ENCODE peak calls at places on chromosomes 16 and 17, in six cellular contexts. E is body of pancreas, F is transverse colon, R is esophagus squamous epithelium, S is A549, B is IMR-90. M is an unnamed sample.

GRCh38 chr16:29029168-29029994 is 44.5 kb downstream of the LAT start:
- DNase-seq in E (peak), F (no peak), R (no peak), S (peak), B (peak), M (peak)

GRCh38 chr16:59510008-59510424 is 775.9 kb upstream of the GOT2 start:
- DNase-seq in E (no peak), F (no peak), R (no peak), S (peak), B (no peak), M (no peak)

GRCh38 chr17:12613566-12613965 is 52.1 kb upstream of the MYOCD start:
- DNase-seq in E (no peak), F (no peak), R (no peak), S (no peak), B (peak), M (no peak)

GRCh38 chr17:65850486-65850885 is 289.0 kb upstream of the AXIN2 start:
- DNase-seq in E (no peak), F (no peak), R (no peak), S (no peak), B (peak), M (no peak)

GRCh38 chr17:50331085-50331791 is 14.7 kb upstream of the XYLT2 start:
- DNase-seq in E (no peak), F (no peak), R (no peak), S (no peak), B (peak), M (no peak)

GRCh38 chr17:47066841-47067682 is 88.0 kb upstream of the RPRML start:
- DNase-seq in E (peak), F (peak), R (peak), S (peak), B (peak), M (peak)

GRCh38 chr17:10557422-10557821 is 8.0 kb upstream of the MYH2 start:
- DNase-seq in E (peak), F (no peak), R (no peak), S (no peak), B (no peak), M (no peak)

GRCh38 chr17:73397278-73397826 is 85.6 kb upstream of the CDC42EP4 start:
- DNase-seq in E (no peak), F (no peak), R (no peak), S (no peak), B (no peak), M (no peak)

GRCh38 chr17:58219789-58220183 is 731 bp upstream of the MKS1 start:
- DNase-seq in E (no peak), F (no peak), R (no peak), S (no peak), B (no peak), M (no peak)

GRCh38 chr17:62868008-62868407 is 59.9 kb upstream of the MARCHF10 start:
- DNase-seq in E (no peak), F (no peak), R (no peak), S (no peak), B (no peak), M (no peak)

GRCh38 chr16:15493416-15494181 is 59.2 kb downstream of the BMERB1 start:
- DNase-seq in E (no peak), F (no peak), R (no peak), S (no peak), B (peak), M (no peak)

GRCh38 chr16:67244387-67245188 is 2.7 kb downstream of the FHOD1 start:
- DNase-seq in E (peak), F (peak), R (peak), S (peak), B (peak), M (peak)

GRCh38 chr17:28750178-28751047 is 6.6 kb downstream of the TRAF4 start:
- DNase-seq in E (peak), F (peak), R (peak), S (peak), B (peak), M (peak)

GRCh38 chr17:10171581-10171981 is 26.8 kb downstream of the GAS7 start:
- DNase-seq in E (no peak), F (no peak), R (no peak), S (no peak), B (peak), M (no peak)

GRCh38 chr17:6505425-6506142 is 50.8 kb downstream of the PITPNM3 start:
- DNase-seq in E (no peak), F (no peak), R (no peak), S (no peak), B (peak), M (no peak)

GRCh38 chr16:65833171-65833871 is 533.2 kb upstream of the CDH5 start:
- DNase-seq in E (peak), F (no peak), R (no peak), S (no peak), B (peak), M (no peak)

GRCh38 chr17:45129426-45129939 is 2.8 kb downstream of the PLCD3 start:
- DNase-seq in E (peak), F (peak), R (no peak), S (no peak), B (no peak), M (no peak)

GRCh38 chr16:5386989-5387388 is 289.4 kb upstream of the EEF2KMT start:
- DNase-seq in E (no peak), F (no peak), R (no peak), S (no peak), B (no peak), M (no peak)

GRCh38 chr17:57408064-57408811 is 151.9 kb downstream of the MSI2 start:
- DNase-seq in E (no peak), F (peak), R (no peak), S (no peak), B (no peak), M (no peak)

GRCh38 chr16:67719778-67720144 is 645 bp upstream of the GFOD2 start:
- DNase-seq in E (peak), F (peak), R (no peak), S (peak), B (peak), M (peak)

GRCh38 chr17:45320931-45321461 is 4.2 kb upstream of the MAP3K14 start:
- DNase-seq in E (no peak), F (no peak), R (no peak), S (peak), B (peak), M (no peak)

GRCh38 chr17:16947470-16947869 is 24.4 kb downstream of the TNFRSF13B start:
- DNase-seq in E (no peak), F (no peak), R (no peak), S (no peak), B (no peak), M (no peak)

DNA sequence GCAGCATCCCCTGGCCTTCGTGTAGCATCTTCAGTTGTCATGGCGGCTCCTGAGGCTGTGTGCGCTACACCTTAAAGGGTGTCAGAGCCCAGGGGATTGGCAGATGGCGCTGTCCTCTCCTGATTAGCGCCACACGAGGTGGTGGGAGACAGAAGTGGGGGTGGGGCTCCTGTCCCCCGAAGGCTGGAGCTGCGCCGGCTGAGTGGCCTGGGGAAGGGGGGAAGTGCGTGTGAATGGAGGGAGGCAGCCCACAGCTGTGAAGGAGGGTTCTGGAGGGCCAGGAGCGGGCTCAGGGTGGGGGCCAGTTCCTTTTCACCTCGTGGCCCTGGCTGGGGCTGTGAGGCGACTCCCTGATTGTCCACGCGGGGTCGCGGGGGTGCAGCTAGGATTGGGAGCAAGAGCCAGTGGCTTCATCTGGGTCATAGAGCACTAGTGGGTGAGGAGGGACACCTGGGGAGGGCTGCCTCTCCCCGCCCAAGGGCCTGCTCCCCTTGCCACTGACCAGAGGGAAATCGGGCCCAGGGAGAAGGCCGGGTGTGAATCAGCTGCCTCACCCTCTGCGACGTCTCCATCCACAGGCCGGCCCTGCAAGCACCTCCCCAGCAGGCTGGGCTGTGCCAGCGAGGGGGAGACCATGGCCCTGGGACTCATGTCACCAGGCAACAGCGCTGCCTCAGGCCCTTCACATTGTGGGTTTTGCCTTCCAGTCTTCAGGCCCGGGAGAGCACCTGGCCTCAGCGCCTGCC is 14.1 kb downstream of the BAHCC1 start:
- DNase-seq in E (no peak), F (no peak), R (no peak), S (no peak), B (no peak), M (no peak)
- TF ChIP-seq CTCF in E (no peak), F (no peak), R (no peak), S (no peak), B (no peak), M (no peak)

GRCh38 chr17:80478487-80479245 is 2.3 kb upstream of the NPTX1 start:
- DNase-seq in E (no peak), F (no peak), R (no peak), S (no peak), B (no peak), M (no peak)

GRCh38 chr17:80475949-80476876 is at the start of gene NPTX1:
- DNase-seq in E (no peak), F (no peak), R (no peak), S (no peak), B (no peak), M (no peak)

GRCh38 chr17:80479246-80479566 is 2.8 kb upstream of the NPTX1 start:
- DNase-seq in E (no peak), F (no peak), R (no peak), S (no peak), B (no peak), M (no peak)

GRCh38 chr17:80476877-80477646 is 655 bp upstream of the NPTX1 start:
- DNase-seq in E (no peak), F (no peak), R (no peak), S (no peak), B (no peak), M (no peak)

DNA sequence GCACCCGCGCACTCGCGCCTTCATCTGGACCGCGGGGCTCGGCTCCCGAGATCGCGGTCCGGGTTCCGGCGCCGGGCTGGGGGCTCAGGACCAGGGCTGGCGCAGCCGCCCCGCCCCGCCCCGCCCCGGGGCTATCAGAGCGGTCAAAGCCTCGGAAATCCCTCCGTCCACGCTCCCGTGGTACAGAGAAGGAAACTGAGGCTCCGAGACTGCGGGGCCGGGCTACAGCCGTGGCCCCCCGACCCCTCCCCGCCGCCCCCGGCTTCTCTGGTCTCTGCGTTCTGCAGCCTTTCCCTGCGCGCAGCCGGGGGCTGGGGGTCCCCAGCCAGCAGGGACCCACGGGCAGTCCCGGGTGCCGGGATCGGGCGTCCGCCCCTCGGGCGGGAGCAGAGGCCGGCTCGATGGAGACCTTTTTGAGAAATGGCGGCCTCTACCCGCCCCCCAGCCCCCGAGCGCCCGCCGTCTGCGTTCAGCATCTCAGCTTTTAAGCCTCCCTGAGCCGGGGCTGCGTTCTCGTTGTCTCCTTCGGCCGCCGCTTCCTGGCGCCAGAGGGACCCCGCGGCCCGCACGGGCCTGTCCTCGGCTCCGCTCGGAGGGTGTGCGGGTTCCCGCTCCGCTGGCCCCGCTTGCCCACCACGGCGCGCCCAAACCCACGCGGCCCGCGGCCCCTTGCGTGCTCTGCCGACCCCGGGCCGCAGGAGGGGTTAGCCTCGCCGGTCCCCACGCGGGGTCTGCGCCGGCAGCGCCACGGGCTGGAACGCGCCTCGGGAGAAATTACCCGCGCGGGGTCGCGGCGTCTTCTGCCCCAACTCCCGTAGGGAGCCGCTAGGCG is 1.5 kb upstream of the NPTX1 start:
- DNase-seq in E (no peak), F (peak), R (no peak), S (peak), B (peak), M (no peak)
- H3K4me3 ChIP-seq in E (no peak), F (peak), R (peak), S (peak), B (peak), M (no peak)

GRCh38 chr16:30983898-30984610 is 953 bp upstream of the HSD3B7 start:
- DNase-seq in E (no peak), F (no peak), R (no peak), S (no peak), B (no peak), M (no peak)
- TF ChIP-seq POLR2A in E (no peak), F (no peak), R (no peak), S (no peak), B (no peak), M (no peak)

DNA sequence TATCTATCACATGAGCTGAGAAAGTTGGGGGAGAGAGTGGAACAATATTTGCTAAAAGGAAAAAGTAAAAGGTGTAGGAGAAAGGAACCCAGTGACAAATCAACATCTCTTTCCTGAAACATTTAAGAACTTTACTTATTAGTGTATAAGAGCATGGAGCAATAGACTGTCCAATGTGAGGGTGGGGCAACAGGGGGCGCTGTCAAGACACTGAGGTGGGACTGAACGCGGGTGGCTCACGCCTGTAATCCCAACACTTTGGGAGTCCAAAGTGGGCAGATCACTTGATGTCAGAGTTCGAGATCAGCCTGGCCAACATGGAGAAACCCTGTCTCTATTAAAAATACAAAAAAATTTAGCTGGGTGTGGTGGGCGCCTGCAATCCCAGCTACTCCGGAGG is 21.2 kb downstream of the PCTP start:
- DNase-seq in E (no peak), F (no peak), R (no peak), S (no peak), B (no peak), M (no peak)
- TF ChIP-seq CTCF in E (no peak), F (no peak), R (no peak), S (no peak), B (no peak), M (no peak)

DNA sequence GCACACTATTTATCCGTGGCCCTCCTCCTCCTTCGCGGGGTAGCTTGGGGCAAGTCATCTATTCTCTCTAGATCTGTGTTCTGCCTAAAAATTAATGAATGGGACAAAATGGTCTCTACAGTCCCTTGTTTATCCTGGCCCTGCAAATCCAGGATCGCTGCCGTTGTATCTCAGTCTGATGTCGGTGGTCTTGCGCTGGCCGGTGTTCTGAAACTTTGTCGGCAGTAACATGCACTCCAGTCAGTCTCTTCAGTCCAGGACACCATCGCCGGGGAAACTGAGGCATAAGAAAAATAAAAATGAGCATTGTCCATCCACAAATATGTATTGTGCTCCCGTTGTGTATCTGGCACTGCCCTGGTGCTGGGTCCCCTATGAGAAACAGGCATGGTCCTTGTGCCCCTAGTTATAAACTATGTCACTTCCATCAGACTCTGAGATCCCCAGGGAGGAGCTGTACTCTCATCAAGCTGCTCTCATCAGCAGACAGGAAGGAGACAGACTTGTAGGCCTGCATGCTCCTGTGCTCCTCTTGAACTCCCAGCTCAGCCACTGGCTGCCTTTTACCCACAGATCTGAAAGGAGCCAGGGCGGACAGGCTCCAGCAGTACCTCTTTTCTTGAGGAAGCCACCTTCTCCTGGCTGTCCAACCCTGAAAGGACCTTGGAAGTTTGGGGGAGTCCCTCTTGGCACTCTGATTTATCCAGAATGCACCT is 13.7 kb upstream of the CA4 start:
- DNase-seq in E (no peak), F (peak), R (no peak), S (no peak), B (no peak), M (no peak)
- H3K4me3 ChIP-seq in E (no peak), F (no peak), R (peak), S (peak), B (no peak), M (no peak)

DNA sequence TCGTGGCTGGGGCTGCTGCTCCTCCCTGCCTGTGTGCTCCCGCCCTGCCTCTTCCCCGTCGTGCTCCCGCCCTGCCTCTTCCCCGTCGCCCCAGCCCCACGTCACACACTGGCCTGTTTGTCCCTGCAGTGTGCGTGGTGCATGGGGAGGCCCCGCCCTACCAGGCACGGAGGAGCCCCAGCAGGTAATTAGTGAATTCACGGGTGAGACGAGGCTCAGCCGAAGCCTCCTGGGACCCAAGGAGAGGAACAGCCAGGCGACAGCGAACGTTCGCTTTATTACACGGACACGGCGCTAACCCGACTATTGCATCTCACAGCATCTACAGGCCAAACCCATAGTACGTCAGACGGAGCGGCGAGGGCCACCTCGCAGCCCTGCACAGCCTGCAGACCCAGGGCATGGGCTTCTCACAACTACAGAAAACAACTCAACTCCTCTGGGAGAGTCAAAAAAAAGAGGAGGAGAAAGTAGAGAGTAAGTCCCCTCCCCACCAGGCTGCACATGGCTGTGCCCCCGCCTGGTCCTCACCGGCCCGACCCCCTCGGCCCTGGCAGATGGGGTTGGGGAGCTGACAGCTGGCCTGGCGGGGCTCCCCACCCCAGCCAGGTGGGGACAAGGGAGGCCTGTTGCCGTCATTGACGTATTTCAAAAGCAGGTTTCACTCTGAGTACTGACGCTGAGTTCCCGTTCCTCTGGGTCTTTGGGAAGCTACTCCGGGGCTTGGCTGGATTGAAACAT is 4.3 kb upstream of the PABPN1L start:
- DNase-seq in E (no peak), F (peak), R (no peak), S (no peak), B (no peak), M (no peak)
- TF ChIP-seq POLR2A in E (no peak), F (no peak), R (no peak), S (no peak), B (no peak), M (no peak)

GRCh38 chr17:49003557-49004511 is 6.6 kb downstream of the IGF2BP1 start:
- DNase-seq in E (no peak), F (no peak), R (no peak), S (no peak), B (peak), M (peak)
- TF ChIP-seq CTCF in E (no peak), F (no peak), R (no peak), S (no peak), B (no peak), M (no peak)

DNA sequence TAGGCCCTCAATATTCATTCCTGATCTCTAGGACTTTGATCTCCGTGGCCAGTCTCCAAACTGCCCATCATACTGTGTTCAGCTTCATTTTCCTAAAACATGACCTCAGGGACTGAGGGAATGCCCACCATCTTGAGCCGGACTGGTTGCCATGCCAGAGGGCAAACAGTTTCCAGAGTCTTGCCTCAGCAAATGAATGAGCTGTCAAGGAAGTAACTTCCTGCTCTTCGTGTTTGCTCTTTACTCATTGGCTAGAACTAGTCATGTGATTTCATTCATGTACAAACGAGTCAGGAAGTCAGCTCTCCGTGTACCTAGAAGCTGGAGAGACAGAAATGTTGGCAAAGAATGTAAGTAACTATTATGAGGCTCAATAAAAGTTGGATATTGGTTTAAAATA is 50.2 kb downstream of the ANKFN1 start:
- DNase-seq in E (no peak), F (no peak), R (no peak), S (peak), B (no peak), M (no peak)
- H3K4me3 ChIP-seq in E (no peak), F (no peak), R (no peak), S (peak), B (no peak), M (no peak)

GRCh38 chr17:8273884-8274444 is 14.5 kb upstream of the RANGRF start:
- DNase-seq in E (peak), F (no peak), R (no peak), S (no peak), B (no peak), M (no peak)
- TF ChIP-seq POLR2A in E (no peak), F (no peak), R (no peak), S (no peak), B (no peak), M (no peak)

M was measured in lower leg skin.